ENCODE peak calls at places on chromosome 9, in four cellular contexts. H is nucleus accumbens, S is LoVo, F is AG09319. I is an unnamed sample.

GRCh38 chr9:77899679-77900354 is 131.8 kb downstream of the GNAQ start:
- DNase-seq in H (no peak), S (no peak), F (no peak), I (peak; percentile 27)

GRCh38 chr9:127897194-127897692 is 2.2 kb downstream of the ST6GALNAC6 start:
- DNase-seq in H (peak; percentile 81), S (no peak), F (no peak), I (peak; percentile 48)

GRCh38 chr9:112665347-112665746 is 52.6 kb downstream of the INIP start:
- DNase-seq in H (no peak), S (no peak), F (no peak), I (no peak)

GRCh38 chr9:137757613-137758029 is 120.0 kb upstream of the CACNA1B start:
- DNase-seq in H (no peak), S (peak; percentile 15), F (no peak), I (no peak)

GRCh38 chr9:93619272-93619775 is 42.9 kb downstream of the PHF2 start:
- DNase-seq in H (no peak), S (no peak), F (no peak), I (no peak)

GRCh38 chr9:119164716-119165115 is 204.5 kb downstream of the BRINP1 start:
- DNase-seq in H (no peak), S (no peak), F (no peak), I (no peak)

GRCh38 chr9:124968238-124968637 is 27.4 kb upstream of the GOLGA1 start:
- DNase-seq in H (no peak), S (no peak), F (no peak), I (no peak)

GRCh38 chr9:22157271-22157670 is 148.2 kb upstream of the CDKN2B start:
- DNase-seq in H (no peak), S (no peak), F (no peak), I (no peak)

GRCh38 chr9:35658144-35658893 is at the start of gene CCDC107:
- DNase-seq in H (peak; percentile 89), S (peak; percentile 87), F (peak; percentile 73), I (peak; percentile 92)

GRCh38 chr9:127158995-127159801 is 36.8 kb upstream of the ANGPTL2 start:
- DNase-seq in H (peak; percentile 79), S (peak; percentile 11), F (peak; percentile 59), I (peak; percentile 56)

GRCh38 chr9:14183001-14183400 is 130.9 kb downstream of the NFIB start:
- DNase-seq in H (no peak), S (peak; percentile 14), F (no peak), I (peak; percentile 40)

GRCh38 chr9:133527444-133527920 is 2.7 kb upstream of the MYMK start:
- DNase-seq in H (peak; percentile 59), S (no peak), F (no peak), I (no peak)

GRCh38 chr9:135343733-135344522 is 135.7 kb upstream of the PPP1R26 start:
- DNase-seq in H (peak; percentile 75), S (peak; percentile 36), F (no peak), I (peak; percentile 57)

GRCh38 chr9:79684059-79684458 is 112.3 kb downstream of the TLE4 start:
- DNase-seq in H (no peak), S (no peak), F (no peak), I (no peak)

GRCh38 chr9:113682297-113682771 is 193.8 kb upstream of the ZNF618 start:
- DNase-seq in H (peak; percentile 66), S (peak; percentile 66), F (peak; percentile 84), I (peak; percentile 82)

GRCh38 chr9:107644774-107645463 is 155.3 kb upstream of the KLF4 start:
- DNase-seq in H (peak; percentile 37), S (no peak), F (no peak), I (no peak)

GRCh38 chr9:132677976-132678375 is 7.7 kb downstream of the GTF3C4 start:
- DNase-seq in H (no peak), S (no peak), F (no peak), I (no peak)

GRCh38 chr9:129520981-129521380 is 99.9 kb downstream of the C9orf50 start:
- DNase-seq in H (no peak), S (no peak), F (no peak), I (no peak)

GRCh38 chr9:134553061-134553891 is 88.3 kb upstream of the COL5A1 start:
- DNase-seq in H (no peak), S (no peak), F (no peak), I (no peak)

GRCh38 chr9:131633491-131634031 is 88.2 kb downstream of the PRRT1B start:
- DNase-seq in H (no peak), S (no peak), F (no peak), I (no peak)

GRCh38 chr9:130857864-130858730 is 23.0 kb downstream of the ABL1 start:
- DNase-seq in H (no peak), S (no peak), F (no peak), I (no peak)

GRCh38 chr9:128051932-128052734 is 15.0 kb downstream of the NAIF1 start:
- DNase-seq in H (no peak), S (peak; percentile 72), F (no peak), I (peak; percentile 76)

GRCh38 chr9:113464672-113465271 is 1.2 kb downstream of the RGS3 start:
- DNase-seq in H (no peak), S (no peak), F (no peak), I (peak; percentile 27)

GRCh38 chr9:119412399-119412798 is 43.2 kb upstream of the BRINP1 start:
- DNase-seq in H (no peak), S (no peak), F (no peak), I (no peak)

GRCh38 chr9:125439434-125440272 is 178.0 kb downstream of the GAPVD1 start:
- DNase-seq in H (no peak), S (no peak), F (no peak), I (no peak)

GRCh38 chr9:14315754-14316573 is 2.0 kb upstream of the NFIB start:
- DNase-seq in H (no peak), S (no peak), F (no peak), I (peak; percentile 59)

GRCh38 chr9:114114364-114114763 is 15.3 kb upstream of the KIF12 start:
- DNase-seq in H (no peak), S (no peak), F (no peak), I (no peak)

GRCh38 chr9:124960409-124960752 is 19.5 kb upstream of the GOLGA1 start:
- DNase-seq in H (no peak), S (no peak), F (no peak), I (no peak)

GRCh38 chr9:69762527-69762926 is 2.7 kb upstream of the PTAR1 start:
- DNase-seq in H (no peak), S (no peak), F (no peak), I (no peak)

GRCh38 chr9:74348777-74349176 is 148.4 kb upstream of the RORB start:
- DNase-seq in H (no peak), S (no peak), F (no peak), I (no peak)

GRCh38 chr9:98637381-98637780 is 71.4 kb downstream of the GABBR2 start:
- DNase-seq in H (no peak), S (no peak), F (no peak), I (no peak)

GRCh38 chr9:70411141-70411929 is 3.1 kb downstream of the KLF9 start:
- DNase-seq in H (peak; percentile 60), S (no peak), F (peak; percentile 69), I (no peak)

GRCh38 chr9:78954286-78954685 is 617.5 kb upstream of the TLE4 start:
- DNase-seq in H (no peak), S (no peak), F (no peak), I (no peak)

GRCh38 chr9:136973618-136974617 is 3.4 kb upstream of the PTGDS start:
- DNase-seq in H (no peak), S (no peak), F (no peak), I (no peak)

GRCh38 chr9:8241201-8241600 is 441.6 kb upstream of the DMAC1 start:
- DNase-seq in H (no peak), S (no peak), F (no peak), I (no peak)

GRCh38 chr9:95074632-95075269 is 242.8 kb downstream of the FANCC start:
- DNase-seq in H (no peak), S (no peak), F (no peak), I (no peak)